ENCODE peak calls at places on chromosomes 11 and 22, in nine cellular contexts. One of them, this sample, is unnamed.

GRCh38 chr11:117290809-117291396 is at the start of gene BACE1-AS:
- DNase-seq in right lobe of liver: no peak
- DNase-seq in AG10803: no peak
- DNase-seq in tibial nerve: no peak
- DNase-seq in suprapubic skin: no peak
- DNase-seq in A549: no peak
- DNase-seq in NB4: no peak
- DNase-seq in prostate gland: no peak
- DNase-seq in colonic mucosa: no peak
- DNase-seq in this sample: no peak

GRCh38 chr22:23984430-23984829 is 4.5 kb downstream of the GSTT2 start:
- DNase-seq in right lobe of liver: no peak
- DNase-seq in AG10803: no peak
- DNase-seq in tibial nerve: no peak
- DNase-seq in suprapubic skin: no peak
- DNase-seq in A549: no peak
- DNase-seq in NB4: peak; percentile 63
- DNase-seq in prostate gland: no peak
- DNase-seq in colonic mucosa: no peak
- DNase-seq in this sample: peak; percentile 35

GRCh38 chr11:106989056-106989455 is 29.2 kb downstream of the GUCY1A2 start:
- DNase-seq in right lobe of liver: no peak
- DNase-seq in AG10803: peak; percentile 33
- DNase-seq in tibial nerve: no peak
- DNase-seq in suprapubic skin: no peak
- DNase-seq in A549: no peak
- DNase-seq in NB4: no peak
- DNase-seq in prostate gland: no peak
- DNase-seq in colonic mucosa: no peak
- DNase-seq in this sample: peak; percentile 63

GRCh38 chr11:98455500-98456186 is 565.1 kb upstream of the CNTN5 start:
- DNase-seq in right lobe of liver: no peak
- DNase-seq in AG10803: no peak
- DNase-seq in tibial nerve: no peak
- DNase-seq in suprapubic skin: no peak
- DNase-seq in A549: no peak
- DNase-seq in NB4: peak; percentile 15
- DNase-seq in prostate gland: no peak
- DNase-seq in colonic mucosa: no peak
- DNase-seq in this sample: peak; percentile 1

GRCh38 chr11:123308077-123308476 is 113.0 kb upstream of the CLMP start:
- DNase-seq in right lobe of liver: no peak
- DNase-seq in AG10803: peak; percentile 95
- DNase-seq in tibial nerve: peak; percentile 8
- DNase-seq in suprapubic skin: no peak
- DNase-seq in A549: no peak
- DNase-seq in NB4: peak; percentile 32
- DNase-seq in prostate gland: no peak
- DNase-seq in colonic mucosa: no peak
- DNase-seq in this sample: peak; percentile 26

GRCh38 chr11:111285205-111286079 is 12.9 kb upstream of the POU2AF3 start:
- DNase-seq in right lobe of liver: no peak
- DNase-seq in AG10803: no peak
- DNase-seq in tibial nerve: no peak
- DNase-seq in suprapubic skin: no peak
- DNase-seq in A549: no peak
- DNase-seq in NB4: no peak
- DNase-seq in prostate gland: no peak
- DNase-seq in colonic mucosa: no peak
- DNase-seq in this sample: no peak

GRCh38 chr22:41833369-41834004 is 582 bp downstream of the SREBF2 start:
- DNase-seq in right lobe of liver: peak; percentile 76
- DNase-seq in AG10803: peak; percentile 25
- DNase-seq in tibial nerve: peak; percentile 44
- DNase-seq in suprapubic skin: peak; percentile 80
- DNase-seq in A549: no peak
- DNase-seq in NB4: peak; percentile 61
- DNase-seq in prostate gland: peak; percentile 30
- DNase-seq in colonic mucosa: peak; percentile 57
- DNase-seq in this sample: no peak

GRCh38 chr11:75792127-75792731 is 22.8 kb upstream of the UVRAG start:
- DNase-seq in right lobe of liver: peak; percentile 62
- DNase-seq in AG10803: no peak
- DNase-seq in tibial nerve: no peak
- DNase-seq in suprapubic skin: no peak
- DNase-seq in A549: no peak
- DNase-seq in NB4: no peak
- DNase-seq in prostate gland: no peak
- DNase-seq in colonic mucosa: no peak
- DNase-seq in this sample: no peak

GRCh38 chr11:6927030-6927617 is 898 bp downstream of the ZNF215 start:
- DNase-seq in right lobe of liver: no peak
- DNase-seq in AG10803: no peak
- DNase-seq in tibial nerve: no peak
- DNase-seq in suprapubic skin: no peak
- DNase-seq in A549: no peak
- DNase-seq in NB4: no peak
- DNase-seq in prostate gland: no peak
- DNase-seq in colonic mucosa: peak; percentile 23
- DNase-seq in this sample: no peak

GRCh38 chr22:30591191-30591587 is 521 bp downstream of the PES1 start:
- DNase-seq in right lobe of liver: no peak
- DNase-seq in AG10803: peak; percentile 47
- DNase-seq in tibial nerve: no peak
- DNase-seq in suprapubic skin: no peak
- DNase-seq in A549: no peak
- DNase-seq in NB4: no peak
- DNase-seq in prostate gland: no peak
- DNase-seq in colonic mucosa: no peak
- DNase-seq in this sample: peak; percentile 53

GRCh38 chr22:24427500-24428164 is at the start of gene ADORA2A:
- DNase-seq in right lobe of liver: peak; percentile 59
- DNase-seq in AG10803: no peak
- DNase-seq in tibial nerve: no peak
- DNase-seq in suprapubic skin: no peak
- DNase-seq in A549: no peak
- DNase-seq in NB4: peak; percentile 77
- DNase-seq in prostate gland: no peak
- DNase-seq in colonic mucosa: peak; percentile 51
- DNase-seq in this sample: no peak

GRCh38 chr22:36027960-36028645 is 521 bp downstream of the RBFOX2 start:
- DNase-seq in right lobe of liver: peak; percentile 62
- DNase-seq in AG10803: no peak
- DNase-seq in tibial nerve: peak; percentile 8
- DNase-seq in suprapubic skin: peak; percentile 71
- DNase-seq in A549: peak; percentile 45
- DNase-seq in NB4: peak; percentile 53
- DNase-seq in prostate gland: peak; percentile 19
- DNase-seq in colonic mucosa: peak; percentile 41
- DNase-seq in this sample: no peak

GRCh38 chr22:17769013-17769715 is 5.1 kb downstream of the BID start:
- DNase-seq in right lobe of liver: peak; percentile 77
- DNase-seq in AG10803: no peak
- DNase-seq in tibial nerve: no peak
- DNase-seq in suprapubic skin: peak; percentile 52
- DNase-seq in A549: no peak
- DNase-seq in NB4: no peak
- DNase-seq in prostate gland: no peak
- DNase-seq in colonic mucosa: no peak
- DNase-seq in this sample: no peak
- H3K4me3 ChIP-seq in right lobe of liver: no peak overlapping the region
- H3K4me3 ChIP-seq in AG10803: no peak overlapping the region
- H3K4me3 ChIP-seq in tibial nerve: no peak overlapping the region
- H3K4me3 ChIP-seq in suprapubic skin: no peak overlapping the region
- H3K4me3 ChIP-seq in A549: no peak overlapping the region
- H3K4me3 ChIP-seq in NB4: no peak overlapping the region
- H3K4me3 ChIP-seq in prostate gland: no peak overlapping the region
- H3K4me3 ChIP-seq in colonic mucosa: no peak overlapping the region
- H3K4me3 ChIP-seq in this sample: no peak overlapping the region

DNA sequence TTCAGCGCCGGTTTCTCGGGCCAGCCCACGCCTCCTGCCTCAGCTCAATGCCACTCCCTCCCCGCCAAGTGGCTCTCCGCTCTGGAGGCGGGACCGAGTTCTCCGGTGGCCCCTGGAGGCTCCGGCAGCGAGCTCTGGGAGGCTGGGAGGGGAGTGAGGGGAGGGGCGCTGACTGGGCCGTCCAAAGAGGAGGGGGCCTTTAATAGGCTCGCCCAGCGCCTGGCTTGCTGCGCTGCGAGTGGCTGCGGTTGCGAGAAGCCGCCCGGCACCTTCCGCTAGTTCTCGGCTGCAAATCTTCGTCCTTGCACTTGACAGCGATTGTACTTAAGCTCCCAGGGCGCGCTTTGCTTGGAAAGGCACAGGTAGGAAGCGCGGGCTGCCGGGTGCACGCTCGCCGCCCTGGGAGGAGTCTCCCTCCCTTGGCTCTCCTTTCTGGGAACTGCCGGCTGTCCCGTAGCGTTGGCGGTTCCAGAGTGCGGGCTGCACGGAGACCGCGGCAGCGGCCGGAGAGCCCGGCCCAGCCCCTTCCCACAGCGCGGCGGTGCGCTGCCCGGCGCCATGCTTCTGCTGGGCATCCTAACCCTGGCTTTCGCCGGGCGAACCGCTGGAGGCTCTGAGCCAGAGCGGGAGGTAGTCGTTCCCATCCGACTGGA is at the start of gene ADAMTS15:
- DNase-seq in right lobe of liver: peak; percentile 70
- DNase-seq in AG10803: peak; percentile 60
- DNase-seq in tibial nerve: peak; percentile 75
- DNase-seq in suprapubic skin: peak; percentile 83
- DNase-seq in A549: peak; percentile 75
- DNase-seq in NB4: peak; percentile 98
- DNase-seq in prostate gland: peak; percentile 63
- DNase-seq in colonic mucosa: peak; percentile 87
- DNase-seq in this sample: peak; percentile 93
- H3K4me3 ChIP-seq in right lobe of liver: peak within 1 kb of the TSS; percentile 27
- H3K4me3 ChIP-seq in AG10803: peak within 1 kb of the TSS; percentile 66
- H3K4me3 ChIP-seq in tibial nerve: peak within 1 kb of the TSS; percentile 59
- H3K4me3 ChIP-seq in suprapubic skin: peak within 1 kb of the TSS; percentile 61
- H3K4me3 ChIP-seq in A549: peak within 1 kb of the TSS; percentile 56
- H3K4me3 ChIP-seq in NB4: peak within 1 kb of the TSS; percentile 76
- H3K4me3 ChIP-seq in prostate gland: peak within 1 kb of the TSS; percentile 30
- H3K4me3 ChIP-seq in colonic mucosa: peak within 1 kb of the TSS; percentile 42
- H3K4me3 ChIP-seq in this sample: peak within 1 kb of the TSS; percentile 70

GRCh38 chr11:78061921-78062311 is 1.7 kb upstream of the THRSP start:
- DNase-seq in right lobe of liver: no peak
- DNase-seq in AG10803: no peak
- DNase-seq in tibial nerve: no peak
- DNase-seq in suprapubic skin: no peak
- DNase-seq in A549: no peak
- DNase-seq in NB4: no peak
- DNase-seq in prostate gland: no peak
- DNase-seq in colonic mucosa: no peak
- DNase-seq in this sample: no peak
- H3K4me3 ChIP-seq in right lobe of liver: no peak overlapping the region
- H3K4me3 ChIP-seq in AG10803: no peak overlapping the region
- H3K4me3 ChIP-seq in tibial nerve: no peak overlapping the region
- H3K4me3 ChIP-seq in suprapubic skin: no peak overlapping the region
- H3K4me3 ChIP-seq in A549: no peak overlapping the region
- H3K4me3 ChIP-seq in NB4: no peak overlapping the region
- H3K4me3 ChIP-seq in prostate gland: no peak overlapping the region
- H3K4me3 ChIP-seq in colonic mucosa: no peak overlapping the region
- H3K4me3 ChIP-seq in this sample: no peak overlapping the region

DNA sequence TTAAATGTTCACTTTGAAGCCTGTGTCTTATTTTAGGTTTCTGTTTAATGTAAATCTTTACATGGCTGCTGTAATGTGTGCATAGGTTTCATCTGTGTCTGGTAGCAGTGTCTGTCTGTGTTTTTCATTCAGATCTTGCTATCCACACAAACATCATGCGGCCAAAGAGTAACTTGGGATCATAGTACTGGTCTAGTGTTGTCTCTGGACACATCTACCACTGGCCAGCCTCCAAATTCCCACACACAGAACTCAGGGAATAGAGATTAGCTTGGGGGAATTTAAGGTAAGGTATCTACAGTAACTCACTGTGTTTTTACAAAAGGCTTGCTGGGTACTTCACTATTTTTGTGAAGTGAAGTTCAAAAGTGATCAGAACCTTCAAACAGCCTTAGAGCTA is 32.1 kb upstream of the ZNF143 start:
- DNase-seq in right lobe of liver: no peak
- DNase-seq in AG10803: no peak
- DNase-seq in tibial nerve: no peak
- DNase-seq in suprapubic skin: no peak
- DNase-seq in A549: no peak
- DNase-seq in NB4: no peak
- DNase-seq in prostate gland: no peak
- DNase-seq in colonic mucosa: no peak
- DNase-seq in this sample: peak; percentile 19
- H3K4me3 ChIP-seq in right lobe of liver: no peak overlapping the region
- H3K4me3 ChIP-seq in AG10803: no peak overlapping the region
- H3K4me3 ChIP-seq in tibial nerve: no peak overlapping the region
- H3K4me3 ChIP-seq in suprapubic skin: no peak overlapping the region
- H3K4me3 ChIP-seq in A549: no peak overlapping the region
- H3K4me3 ChIP-seq in NB4: no peak overlapping the region
- H3K4me3 ChIP-seq in prostate gland: no peak overlapping the region
- H3K4me3 ChIP-seq in colonic mucosa: no peak overlapping the region
- H3K4me3 ChIP-seq in this sample: no peak overlapping the region

DNA sequence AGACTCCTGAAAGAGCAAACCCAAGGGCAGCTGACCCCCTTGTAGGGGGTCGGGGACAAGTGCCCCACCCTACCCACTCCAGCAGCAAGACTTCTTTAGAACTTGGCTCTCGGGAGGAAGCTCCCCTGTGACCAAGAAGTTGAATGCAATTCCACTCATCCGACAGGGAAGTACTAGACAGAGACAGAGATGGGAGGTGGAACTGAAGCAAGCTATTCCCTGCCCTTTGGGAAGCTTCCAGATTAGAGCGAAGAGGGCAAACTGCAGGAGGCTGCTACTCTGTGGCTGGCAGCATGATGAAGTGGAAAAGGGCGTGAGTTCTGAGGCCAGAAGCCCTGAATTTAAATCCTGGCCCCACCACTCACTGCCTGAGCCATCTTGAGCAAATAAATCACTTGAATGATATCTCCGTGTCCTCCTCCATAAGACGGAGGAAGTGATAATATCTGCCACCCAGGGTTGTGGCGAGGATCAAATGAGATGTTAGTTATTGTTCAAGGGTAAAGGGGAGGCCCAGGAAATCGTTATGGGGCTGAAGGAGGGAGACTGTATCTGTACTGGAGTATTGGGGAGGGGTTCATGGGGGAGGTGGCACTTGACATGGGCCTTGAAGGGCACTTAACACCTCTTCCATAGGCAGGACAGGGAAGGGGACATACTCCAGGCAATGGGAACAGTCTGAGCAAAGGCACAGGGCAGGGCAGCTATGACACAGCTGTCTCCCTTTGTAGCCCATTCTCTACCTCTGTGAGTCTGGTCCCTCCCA is 16.2 kb upstream of the DGKZ start:
- DNase-seq in right lobe of liver: no peak
- DNase-seq in AG10803: no peak
- DNase-seq in tibial nerve: no peak
- DNase-seq in suprapubic skin: no peak
- DNase-seq in A549: no peak
- DNase-seq in NB4: peak; percentile 69
- DNase-seq in prostate gland: no peak
- DNase-seq in colonic mucosa: no peak
- DNase-seq in this sample: no peak
- H3K4me3 ChIP-seq in right lobe of liver: no peak overlapping the region
- H3K4me3 ChIP-seq in AG10803: no peak overlapping the region
- H3K4me3 ChIP-seq in tibial nerve: no peak overlapping the region
- H3K4me3 ChIP-seq in suprapubic skin: no peak overlapping the region
- H3K4me3 ChIP-seq in A549: no peak overlapping the region
- H3K4me3 ChIP-seq in NB4: no peak overlapping the region
- H3K4me3 ChIP-seq in prostate gland: no peak overlapping the region
- H3K4me3 ChIP-seq in colonic mucosa: no peak overlapping the region
- H3K4me3 ChIP-seq in this sample: no peak overlapping the region